ENCODE peak calls at places on chromosomes 6 and 20, in nine cellular contexts. U is transverse colon, P is tibial nerve, O is H1, K is upper lobe of left lung, T is ovary, H is A549, R is K562, E is HepG2. W is an unnamed sample.

GRCh38 chr20:6034134-6034969 is 19.5 kb downstream of the LRRN4 start:
- DNase-seq in E (no peak), T (no peak), H (no peak), U (no peak), O (no peak), P (no peak), K (no peak), R (peak; percentile 62), W (no peak)

GRCh38 chr20:49233226-49233625 is 14.0 kb downstream of the DDX27 start:
- DNase-seq in O (no peak), K (no peak), P (no peak), R (no peak), E (no peak), U (no peak), T (no peak), H (no peak), W (no peak)

GRCh38 chr6:79453558-79454042 is 83.6 kb downstream of the LCA5 start:
- DNase-seq in K (no peak), O (no peak), U (no peak), T (no peak), R (no peak), P (peak; percentile 9), H (peak; percentile 19), E (no peak), W (no peak)

GRCh38 chr20:38260378-38261053 is at the start of gene KIAA1755:
- DNase-seq in U (no peak), E (peak; percentile 37), R (no peak), K (peak; percentile 85), H (no peak), T (peak; percentile 57), P (no peak), O (no peak), W (no peak)

GRCh38 chr20:59830107-59831023 is 103.1 kb downstream of the SYCP2 start:
- DNase-seq in U (no peak), T (no peak), R (no peak), E (no peak), P (no peak), H (no peak), K (no peak), O (no peak), W (no peak)

GRCh38 chr6:20542927-20543602 is 8.8 kb downstream of the CDKAL1 start:
- DNase-seq in E (peak; percentile 76), H (peak; percentile 35), R (no peak), P (no peak), K (no peak), O (no peak), T (no peak), U (no peak), W (no peak)

GRCh38 chr6:139515511-139515910 is 141.1 kb upstream of the CITED2 start:
- DNase-seq in U (no peak), E (peak; percentile 31), T (no peak), P (no peak), K (no peak), H (no peak), R (no peak), O (no peak), W (no peak)

GRCh38 chr20:36895036-36895435 is 19.1 kb downstream of the TLDC2 start:
- DNase-seq in T (no peak), P (no peak), K (no peak), U (no peak), E (no peak), H (no peak), O (no peak), R (no peak), W (no peak)

GRCh38 chr20:25040438-25040831 is 17.5 kb downstream of the ACSS1 start:
- DNase-seq in K (no peak), R (no peak), H (no peak), O (no peak), P (peak; percentile 70), E (no peak), T (peak; percentile 64), U (peak; percentile 48), W (peak; percentile 63)

GRCh38 chr6:79526897-79527296 is 10.3 kb downstream of the LCA5 start:
- DNase-seq in H (no peak), U (no peak), O (no peak), K (no peak), T (no peak), P (no peak), R (peak; percentile 36), E (no peak), W (no peak)

GRCh38 chr6:148954461-148954860 is 207.6 kb downstream of the UST start:
- DNase-seq in E (no peak), K (no peak), U (no peak), R (no peak), O (no peak), P (no peak), H (no peak), T (no peak), W (no peak)

GRCh38 chr20:41249371-41249770 is 68.2 kb downstream of the ZHX3 start:
- DNase-seq in P (peak; percentile 67), O (no peak), R (peak; percentile 38), H (peak; percentile 18), U (peak; percentile 45), K (no peak), E (no peak), T (peak; percentile 86), W (no peak)

GRCh38 chr6:85404497-85405174 is 45.2 kb upstream of the NT5E start:
- DNase-seq in E (peak; percentile 82), K (no peak), P (no peak), R (no peak), O (no peak), U (peak; percentile 60), T (no peak), H (peak; percentile 90), W (peak; percentile 54)

GRCh38 chr6:2021713-2022125 is 223.7 kb downstream of the GMDS start:
- DNase-seq in T (peak; percentile 33), K (no peak), P (peak; percentile 86), R (no peak), U (peak; percentile 84), H (no peak), O (no peak), E (no peak), W (peak; percentile 80)

GRCh38 chr20:5844063-5844681 is 94.0 kb downstream of the SHLD1 start:
- DNase-seq in R (peak; percentile 13), K (no peak), T (no peak), U (no peak), H (peak; percentile 91), O (no peak), E (peak; percentile 56), P (no peak), W (no peak)

DNA sequence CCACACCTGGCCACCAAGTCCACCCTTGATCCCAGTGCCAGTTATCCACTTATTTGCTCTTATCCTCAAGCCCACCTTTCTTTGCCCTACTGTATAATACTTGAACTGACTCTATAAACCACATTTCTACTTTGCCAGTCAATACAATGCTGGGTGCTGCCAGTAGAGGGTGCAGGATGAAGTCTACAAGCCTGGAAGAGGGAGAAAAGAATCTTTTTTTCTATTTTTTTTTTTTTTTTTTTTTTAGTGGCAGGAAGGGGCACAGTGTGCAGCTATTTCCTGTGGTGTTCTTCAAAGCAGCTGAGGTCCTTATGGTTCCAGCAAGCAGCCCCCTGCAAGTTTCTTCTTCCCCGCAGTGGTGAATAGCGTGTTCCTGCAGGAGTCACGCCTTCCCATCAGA is 22.2 kb upstream of the GABRR1 start:
- DNase-seq in U (peak; percentile 22), H (no peak), P (no peak), K (no peak), E (no peak), O (no peak), T (no peak), R (no peak), W (no peak)
- TF ChIP-seq CTCF in U (peak; percentile 12), H (no peak), P (no peak), K (no peak), E (no peak), O (peak; percentile 52), T (no peak), R (peak; percentile 27), W (no peak)

DNA sequence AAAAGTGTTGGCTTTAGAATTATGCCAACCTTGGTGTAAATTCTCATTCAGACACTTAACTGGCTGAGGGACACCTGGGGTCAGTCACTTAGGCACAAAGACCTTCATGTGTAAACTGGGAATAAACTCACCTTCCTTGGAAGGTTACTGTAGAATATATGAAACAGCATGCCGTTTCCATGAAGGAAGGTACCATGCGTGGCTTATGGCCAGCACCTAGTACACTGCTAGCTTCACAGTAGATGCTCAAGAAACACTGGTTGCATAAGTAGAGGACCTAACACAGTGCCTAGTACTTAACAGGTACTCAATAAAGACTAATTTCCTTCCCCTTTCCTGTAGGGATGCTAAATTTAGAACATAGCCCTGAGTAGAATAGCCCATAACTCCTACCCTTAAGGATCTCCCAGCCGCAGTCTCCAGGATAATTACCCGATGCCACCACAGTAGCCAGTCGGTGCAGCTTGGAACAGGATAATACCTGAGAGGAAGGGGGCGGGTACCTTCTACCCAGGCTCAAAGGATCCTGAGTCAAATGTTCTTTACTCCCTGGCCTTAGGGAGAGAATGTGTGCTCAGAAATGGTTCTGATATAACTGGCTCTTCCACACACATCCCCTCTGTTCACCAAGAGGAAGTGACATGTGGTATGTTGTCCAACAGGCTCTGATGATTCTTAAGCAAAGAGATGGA is 3.6 kb downstream of the BCL2L1 start:
- DNase-seq in R (peak; percentile 28), O (no peak), P (no peak), E (no peak), U (peak; percentile 44), T (no peak), H (no peak), K (no peak), W (peak; percentile 43)
- TF ChIP-seq EP300 in R (no peak), O (no peak), P (no peak), E (no peak), U (no peak), T (no peak), H (no peak), K (no peak), W (no peak)

DNA sequence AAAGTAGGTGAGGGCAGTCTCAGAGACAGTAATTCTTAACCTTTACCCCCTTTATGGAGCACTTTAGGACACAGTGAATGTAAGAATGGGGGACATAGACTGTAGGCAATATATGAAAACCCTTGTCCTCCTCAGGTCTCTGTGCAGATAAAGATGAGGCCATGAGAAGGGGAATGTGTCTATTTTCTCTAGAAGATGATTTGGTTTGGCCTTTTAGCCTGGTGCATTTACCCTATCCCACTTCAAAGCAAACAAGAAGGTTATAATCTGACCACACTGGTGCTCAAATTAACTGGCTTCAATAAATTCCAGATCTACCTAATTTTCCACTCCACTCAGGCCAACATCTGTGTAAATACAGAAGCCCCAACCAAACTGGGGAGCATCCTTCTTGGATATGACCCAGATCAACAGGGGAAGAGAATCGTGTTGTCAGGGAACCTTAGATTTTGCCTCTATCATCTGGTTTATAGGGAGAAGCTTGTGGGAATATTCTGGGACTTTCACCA is 42.4 kb downstream of the RIPOR2 start:
- DNase-seq in E (no peak), H (no peak), O (no peak), T (no peak), K (no peak), U (no peak), P (no peak), R (no peak), W (no peak)
- H3K27ac ChIP-seq in E (no peak overlapping the region), H (no peak overlapping the region), O (no peak overlapping the region), T (no peak overlapping the region), K (no peak overlapping the region), U (no peak overlapping the region), P (no peak overlapping the region), R (no peak overlapping the region), W (no peak overlapping the region)

GRCh38 chr6:73983367-73983766 is 287.4 kb downstream of the CD109 start:
- DNase-seq in E (no peak), R (no peak), K (no peak), O (no peak), T (no peak), U (no peak), H (no peak), P (no peak), W (no peak)
- TF ChIP-seq CTCF in E (no peak), R (no peak), K (no peak), O (no peak), T (no peak), U (no peak), H (no peak), P (no peak), W (no peak)